ENCODE peak calls at places on chromosomes 6 and 20, in ten cellular contexts. U is brain microvascular endothelial cell; N is fibroblast of mammary gland; O is colonic mucosa; S is heart right ventricle; Q is AG09309; E is CD4-positive, alpha-beta T cell; Y is activated B cell treated with CpG ODN at 0.5 μM for 24 hours; H is dorsolateral prefrontal cortex; F is PC-3. A is an unnamed sample.

GRCh38 chr20:19973920-19974620 is 43.1 kb upstream of the NAA20 start:
- DNase-seq in U (no peak), N (peak), O (peak), S (peak), Q (no peak), E (no peak), Y (no peak), H (no peak), F (peak), A (no peak)

GRCh38 chr6:151239603-151240035 is at the start of gene AKAP12:
- DNase-seq in U (no peak), N (peak), O (peak), S (peak), Q (no peak), E (no peak), Y (no peak), H (peak), F (no peak), A (no peak)

GRCh38 chr20:63215101-63216040 is 560 bp downstream of the YTHDF1 start:
- DNase-seq in U (peak), N (peak), O (peak), S (no peak), Q (no peak), E (no peak), Y (no peak), H (no peak), F (peak), A (no peak)

GRCh38 chr6:34272022-34272926 is 23.5 kb upstream of the SMIM29 start:
- DNase-seq in U (no peak), N (no peak), O (no peak), S (peak), Q (no peak), E (no peak), Y (no peak), H (no peak), F (no peak), A (no peak)

GRCh38 chr6:163170294-163170883 is 244.1 kb upstream of the QKI start:
- DNase-seq in U (no peak), N (no peak), O (no peak), S (no peak), Q (no peak), E (no peak), Y (no peak), H (no peak), F (peak), A (no peak)

GRCh38 chr6:46983007-46983411 is 59.1 kb downstream of the ADGRF1 start:
- DNase-seq in U (no peak), N (no peak), O (no peak), S (no peak), Q (peak), E (no peak), Y (no peak), H (no peak), F (peak), A (no peak)

GRCh38 chr20:19341348-19342053 is 129.1 kb downstream of the SLC24A3 start:
- DNase-seq in U (no peak), N (no peak), O (no peak), S (peak), Q (no peak), E (no peak), Y (no peak), H (no peak), F (no peak), A (no peak)

GRCh38 chr6:28922841-28923317 is 906 bp downstream of the TRIM27 start:
- DNase-seq in U (peak), N (peak), O (peak), S (no peak), Q (no peak), E (peak), Y (no peak), H (peak), F (peak), A (no peak)

GRCh38 chr6:55046869-55047422 is 127.4 kb upstream of the HCRTR2 start:
- DNase-seq in U (no peak), N (no peak), O (no peak), S (no peak), Q (no peak), E (no peak), Y (no peak), H (no peak), F (no peak), A (no peak)

GRCh38 chr6:112694986-112695385 is 347.9 kb downstream of the RFPL4B start:
- DNase-seq in U (no peak), N (no peak), O (no peak), S (no peak), Q (no peak), E (no peak), Y (no peak), H (no peak), F (no peak), A (no peak)

GRCh38 chr6:99467509-99468106 is 42.5 kb upstream of the PNISR start:
- DNase-seq in U (no peak), N (peak), O (no peak), S (no peak), Q (no peak), E (no peak), Y (no peak), H (no peak), F (peak), A (no peak)

GRCh38 chr20:40706977-40707582 is 18.0 kb upstream of the MAFB start:
- DNase-seq in U (no peak), N (no peak), O (no peak), S (no peak), Q (no peak), E (no peak), Y (no peak), H (no peak), F (peak), A (no peak)

GRCh38 chr6:2875840-2876207 is 27.3 kb downstream of the SERPINB9 start:
- DNase-seq in U (no peak), N (no peak), O (peak), S (peak), Q (no peak), E (peak), Y (peak), H (no peak), F (no peak), A (no peak)

GRCh38 chr6:7239590-7239948 is 73.4 kb downstream of the SSR1 start:
- DNase-seq in U (no peak), N (no peak), O (peak), S (no peak), Q (no peak), E (no peak), Y (no peak), H (no peak), F (no peak), A (no peak)

GRCh38 chr6:137819740-137820139 is 47.3 kb upstream of the TNFAIP3 start:
- DNase-seq in U (no peak), N (no peak), O (no peak), S (no peak), Q (no peak), E (peak), Y (no peak), H (no peak), F (no peak), A (no peak)

GRCh38 chr6:35757461-35758123 is 18.8 kb upstream of the CLPSL2 start:
- DNase-seq in U (peak), N (peak), O (no peak), S (no peak), Q (no peak), E (no peak), Y (no peak), H (no peak), F (peak), A (no peak)

GRCh38 chr6:3281669-3282460 is 23.1 kb downstream of the PSMG4 start:
- DNase-seq in U (peak), N (peak), O (no peak), S (no peak), Q (peak), E (no peak), Y (no peak), H (no peak), F (peak), A (no peak)

GRCh38 chr6:33578588-33579011 is 1.5 kb downstream of the BAK1 start:
- DNase-seq in U (no peak), N (no peak), O (peak), S (no peak), Q (no peak), E (peak), Y (no peak), H (no peak), F (no peak), A (no peak)

GRCh38 chr6:56671160-56671559 is 28.5 kb upstream of the DST start:
- DNase-seq in U (no peak), N (no peak), O (no peak), S (no peak), Q (no peak), E (no peak), Y (no peak), H (no peak), F (peak), A (no peak)

GRCh38 chr6:26172496-26172958 is 85.3 kb downstream of the HFE start:
- DNase-seq in U (no peak), N (peak), O (peak), S (no peak), Q (no peak), E (peak), Y (no peak), H (no peak), F (no peak), A (no peak)

GRCh38 chr6:160943997-160944396 is 47.6 kb upstream of the MAP3K4 start:
- DNase-seq in U (no peak), N (no peak), O (no peak), S (no peak), Q (no peak), E (no peak), Y (no peak), H (no peak), F (no peak), A (no peak)

GRCh38 chr20:32451682-32452461 is 93.7 kb downstream of the ASXL1 start:
- DNase-seq in U (no peak), N (no peak), O (no peak), S (no peak), Q (no peak), E (no peak), Y (no peak), H (peak), F (no peak), A (no peak)

GRCh38 chr6:42564496-42564890 is 664 bp downstream of the UBR2 start:
- DNase-seq in U (no peak), N (no peak), O (no peak), S (no peak), Q (no peak), E (no peak), Y (no peak), H (no peak), F (peak), A (no peak)

GRCh38 chr6:42562788-42563187 is 1.0 kb upstream of the UBR2 start:
- DNase-seq in U (no peak), N (no peak), O (no peak), S (no peak), Q (no peak), E (no peak), Y (no peak), H (no peak), F (no peak), A (no peak)

GRCh38 chr6:42566614-42567208 is 2.9 kb downstream of the UBR2 start:
- DNase-seq in U (no peak), N (no peak), O (no peak), S (no peak), Q (no peak), E (no peak), Y (no peak), H (no peak), F (no peak), A (no peak)

GRCh38 chr6:42561986-42562385 is 1.8 kb upstream of the UBR2 start:
- DNase-seq in U (no peak), N (no peak), O (no peak), S (no peak), Q (no peak), E (no peak), Y (no peak), H (no peak), F (no peak), A (no peak)

GRCh38 chr6:42563697-42564495 is at the start of gene UBR2:
- DNase-seq in U (peak), N (peak), O (peak), S (peak), Q (peak), E (peak), Y (peak), H (peak), F (peak), A (peak)
- TF ChIP-seq CTCF in U (peak), N (peak), O (peak), S (peak), Q (no peak), E (peak), Y (no peak), H (peak), F (no peak), A (peak)

GRCh38 chr20:25038591-25039015 is 19.3 kb downstream of the ACSS1 start:
- DNase-seq in U (no peak), N (no peak), O (no peak), S (no peak), Q (no peak), E (no peak), Y (no peak), H (no peak), F (no peak), A (no peak)

GRCh38 chr20:25036331-25036936 is 21.5 kb downstream of the ACSS1 start:
- DNase-seq in U (no peak), N (no peak), O (no peak), S (no peak), Q (no peak), E (no peak), Y (no peak), H (no peak), F (no peak), A (no peak)

GRCh38 chr20:25038103-25038410 is 19.9 kb downstream of the ACSS1 start:
- DNase-seq in U (no peak), N (no peak), O (no peak), S (no peak), Q (no peak), E (no peak), Y (no peak), H (no peak), F (no peak), A (no peak)

GRCh38 chr20:25035924-25036323 is 22.0 kb downstream of the ACSS1 start:
- DNase-seq in U (no peak), N (no peak), O (no peak), S (no peak), Q (no peak), E (no peak), Y (no peak), H (no peak), F (no peak), A (no peak)

GRCh38 chr20:25037288-25038102 is 20.4 kb downstream of the ACSS1 start:
- DNase-seq in U (no peak), N (no peak), O (no peak), S (no peak), Q (no peak), E (no peak), Y (no peak), H (no peak), F (no peak), A (no peak)
- TF ChIP-seq CTCF in U (no peak), N (no peak), O (no peak), S (no peak), Q (no peak), E (no peak), Y (no peak), H (no peak), F (no peak), A (no peak)

DNA sequence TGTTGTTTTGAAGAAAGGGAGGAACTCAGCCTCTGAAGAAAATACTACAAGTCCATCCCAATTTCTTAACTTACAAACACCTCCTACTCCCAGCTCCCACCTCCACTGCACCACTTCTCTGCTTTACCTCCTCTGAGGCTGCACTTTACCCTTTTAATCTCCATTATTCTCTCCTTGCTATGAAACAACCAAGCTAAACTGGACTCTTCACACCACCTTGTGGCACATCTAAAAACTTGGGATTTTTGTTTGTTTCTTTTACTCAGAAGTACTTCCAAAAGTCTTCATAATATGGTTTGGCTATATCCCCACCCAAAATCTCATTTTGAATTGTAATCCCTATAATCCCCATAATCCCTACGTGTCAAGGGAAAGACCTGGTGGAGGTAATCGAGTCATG is 142.2 kb downstream of the MOXD1 start:
- DNase-seq in U (peak), N (peak), O (no peak), S (no peak), Q (no peak), E (no peak), Y (no peak), H (no peak), F (peak), A (no peak)
- TF ChIP-seq CTCF in U (peak), N (peak), O (no peak), S (no peak), Q (peak), E (no peak), Y (no peak), H (no peak), F (peak), A (peak)

GRCh38 chr6:104896914-104897313 is 37.2 kb upstream of the HACE1 start:
- DNase-seq in U (no peak), N (peak), O (no peak), S (no peak), Q (no peak), E (no peak), Y (no peak), H (no peak), F (peak), A (no peak)
- TF ChIP-seq CTCF in U (no peak), N (peak), O (no peak), S (no peak), Q (peak), E (no peak), Y (no peak), H (no peak), F (peak), A (peak)

A was measured in D721Med.